ENCODE peak calls at places on chromosomes 3 and 15, in five cellular contexts. G, A, V, F and R are unnamed samples.

GRCh38 chr15:44566176-44566575 is 29.2 kb downstream of the EIF3J start:
- DNase-seq in A (no peak), G (no peak), F (no peak), V (no peak), R (no peak)

GRCh38 chr3:176914764-176915163 is 282.5 kb downstream of the TBL1XR1 start:
- DNase-seq in V (no peak), G (no peak), F (no peak), A (no peak), R (no peak)

GRCh38 chr15:88543065-88543776 is 3.3 kb downstream of the DET1 start:
- DNase-seq in G (no peak), V (no peak), A (no peak), F (peak; percentile 85), R (no peak)

GRCh38 chr3:126621171-126621570 is 33.8 kb downstream of the TXNRD3 start:
- DNase-seq in V (no peak), G (no peak), F (no peak), A (no peak), R (no peak)

GRCh38 chr15:65595960-65596359 is 15.0 kb downstream of the INTS14 start:
- DNase-seq in V (no peak), G (peak; percentile 53), F (peak; percentile 33), A (peak; percentile 67), R (peak; percentile 58)

GRCh38 chr15:77059761-77060345 is 11.1 kb downstream of the TSPAN3 start:
- DNase-seq in G (no peak), A (no peak), F (no peak), V (peak; percentile 34), R (no peak)

GRCh38 chr3:49460188-49460885 is 9.7 kb upstream of the DAG1 start:
- DNase-seq in V (no peak), F (no peak), G (no peak), A (no peak), R (no peak)

GRCh38 chr15:52567886-52568568 is 803 bp downstream of the ARPP19 start:
- DNase-seq in V (no peak), G (peak; percentile 63), F (peak; percentile 40), A (peak; percentile 36), R (peak; percentile 39)

GRCh38 chr15:70334286-70334685 is 236.6 kb upstream of the TLE3 start:
- DNase-seq in V (no peak), F (no peak), G (no peak), A (no peak), R (no peak)

GRCh38 chr3:180749322-180749721 is 70.0 kb upstream of the CCDC39 start:
- DNase-seq in V (no peak), G (no peak), F (no peak), A (no peak), R (peak; percentile 14)

GRCh38 chr15:62734706-62735105 is 307.8 kb upstream of the TPM1 start:
- DNase-seq in F (no peak), V (no peak), A (no peak), G (no peak), R (peak; percentile 51)

GRCh38 chr15:92810418-92811138 is 89.5 kb upstream of the CHD2 start:
- DNase-seq in F (peak; percentile 87), G (peak; percentile 92), V (no peak), A (no peak), R (peak; percentile 63)

GRCh38 chr3:2098398-2099027 is at the start of gene CNTN4:
- DNase-seq in F (no peak), A (peak; percentile 24), G (peak; percentile 23), V (no peak), R (peak; percentile 82)

GRCh38 chr3:4508048-4508981 is 15.2 kb downstream of the ITPR1 start:
- DNase-seq in V (peak; percentile 95), A (no peak), F (peak; percentile 66), G (no peak), R (peak; percentile 21)

GRCh38 chr3:38382506-38383080 is 36.0 kb downstream of the XYLB start:
- DNase-seq in A (no peak), F (no peak), V (no peak), G (no peak), R (no peak)

GRCh38 chr15:63915209-63915887 is 81.6 kb upstream of the HERC1 start:
- DNase-seq in A (no peak), F (no peak), G (no peak), V (no peak), R (no peak)

GRCh38 chr3:9135526-9135925 is 113.9 kb downstream of the SRGAP3 start:
- DNase-seq in V (no peak), A (no peak), G (no peak), F (no peak), R (peak; percentile 44)

GRCh38 chr15:98347001-98347400 is 301.3 kb upstream of the IGF1R start:
- DNase-seq in F (no peak), G (no peak), A (no peak), V (no peak), R (no peak)

GRCh38 chr3:66609660-66610547 is 109.1 kb upstream of the LRIG1 start:
- DNase-seq in F (no peak), G (peak; percentile 29), A (no peak), V (no peak), R (peak; percentile 83)

GRCh38 chr3:52636673-52637072 is 49.0 kb downstream of the PBRM1 start:
- DNase-seq in A (no peak), G (no peak), F (no peak), V (no peak), R (peak; percentile 2)

GRCh38 chr3:101077361-101078011 is 84.3 kb upstream of the ABI3BP start:
- DNase-seq in F (no peak), A (no peak), V (no peak), G (peak; percentile 73), R (no peak)

GRCh38 chr15:45409596-45409995 is 31.3 kb upstream of the GATM start:
- DNase-seq in G (no peak), V (no peak), F (no peak), A (no peak), R (no peak)

GRCh38 chr3:49411550-49411967 is 217 bp downstream of the RHOA start:
- DNase-seq in F (peak; percentile 59), G (no peak), V (no peak), A (peak; percentile 44), R (peak; percentile 74)

GRCh38 chr15:39115379-39116057 is 465.4 kb upstream of the THBS1 start:
- DNase-seq in G (no peak), F (no peak), V (no peak), A (no peak), R (no peak)

GRCh38 chr15:63860161-63860954 is 26.6 kb upstream of the HERC1 start:
- DNase-seq in G (no peak), F (peak; percentile 59), V (no peak), A (no peak), R (no peak)

GRCh38 chr15:33638439-33638838 is 327.7 kb downstream of the RYR3 start:
- DNase-seq in V (no peak), F (no peak), G (no peak), A (no peak), R (no peak)

GRCh38 chr15:75597667-75598341 is 18.7 kb upstream of the PTPN9 start:
- DNase-seq in V (no peak), A (no peak), F (peak; percentile 61), G (peak; percentile 33), R (peak; percentile 72)

DNA sequence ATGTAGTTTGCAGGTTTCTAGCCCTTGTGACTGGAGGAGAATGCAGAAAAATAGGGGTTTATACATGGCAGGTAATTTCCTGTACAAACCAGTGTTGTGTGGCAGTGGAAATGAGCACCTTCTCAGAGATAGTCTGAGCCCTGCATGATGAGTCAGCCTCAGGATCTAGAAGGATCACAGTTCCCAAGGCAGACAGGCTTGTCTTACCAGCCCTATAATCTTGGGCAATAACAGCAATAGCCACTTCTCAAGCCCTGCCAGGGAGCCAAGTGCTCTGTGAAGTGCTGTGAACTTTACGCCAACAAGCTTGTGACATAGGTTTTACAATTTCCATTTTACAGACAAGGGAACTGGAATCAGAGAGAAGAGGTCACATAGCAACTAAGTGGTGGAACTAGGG is 89.4 kb downstream of the CD47 start:
- DNase-seq in F (no peak), G (peak; percentile 5), V (no peak), A (no peak), R (no peak)
- TF ChIP-seq JUNB in F (no peak), G (no peak), V (no peak), A (no peak), R (no peak)

DNA sequence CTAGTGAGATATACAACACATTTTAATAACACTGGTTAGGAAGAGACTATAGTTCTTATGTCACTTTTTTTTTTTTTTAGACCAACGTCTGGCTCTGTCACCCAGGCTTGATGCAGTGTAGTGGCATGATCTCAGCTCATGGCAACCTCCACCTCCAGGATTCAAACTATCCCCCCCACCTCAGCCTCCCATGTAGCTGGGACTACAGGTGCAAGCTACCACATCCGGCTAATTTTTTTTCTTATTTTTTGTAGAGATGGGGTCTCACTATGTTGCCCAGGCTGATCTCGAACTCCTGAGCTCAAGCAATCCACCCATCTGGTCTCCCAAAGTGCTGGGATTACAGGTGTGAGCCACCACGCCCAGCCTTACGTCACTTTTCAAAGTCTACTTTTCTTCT is 100.8 kb downstream of the FOXP1 start:
- DNase-seq in V (no peak), F (no peak), A (no peak), G (no peak), R (no peak)
- TF ChIP-seq JUNB in V (no peak), F (no peak), A (no peak), G (no peak), R (no peak)

GRCh38 chr3:16633948-16634347 is 28.7 kb upstream of the DAZL start:
- DNase-seq in G (no peak), A (no peak), V (peak; percentile 16), F (no peak), R (no peak)
- TF ChIP-seq JUNB in G (no peak), A (no peak), V (no peak), F (no peak), R (no peak)

DNA sequence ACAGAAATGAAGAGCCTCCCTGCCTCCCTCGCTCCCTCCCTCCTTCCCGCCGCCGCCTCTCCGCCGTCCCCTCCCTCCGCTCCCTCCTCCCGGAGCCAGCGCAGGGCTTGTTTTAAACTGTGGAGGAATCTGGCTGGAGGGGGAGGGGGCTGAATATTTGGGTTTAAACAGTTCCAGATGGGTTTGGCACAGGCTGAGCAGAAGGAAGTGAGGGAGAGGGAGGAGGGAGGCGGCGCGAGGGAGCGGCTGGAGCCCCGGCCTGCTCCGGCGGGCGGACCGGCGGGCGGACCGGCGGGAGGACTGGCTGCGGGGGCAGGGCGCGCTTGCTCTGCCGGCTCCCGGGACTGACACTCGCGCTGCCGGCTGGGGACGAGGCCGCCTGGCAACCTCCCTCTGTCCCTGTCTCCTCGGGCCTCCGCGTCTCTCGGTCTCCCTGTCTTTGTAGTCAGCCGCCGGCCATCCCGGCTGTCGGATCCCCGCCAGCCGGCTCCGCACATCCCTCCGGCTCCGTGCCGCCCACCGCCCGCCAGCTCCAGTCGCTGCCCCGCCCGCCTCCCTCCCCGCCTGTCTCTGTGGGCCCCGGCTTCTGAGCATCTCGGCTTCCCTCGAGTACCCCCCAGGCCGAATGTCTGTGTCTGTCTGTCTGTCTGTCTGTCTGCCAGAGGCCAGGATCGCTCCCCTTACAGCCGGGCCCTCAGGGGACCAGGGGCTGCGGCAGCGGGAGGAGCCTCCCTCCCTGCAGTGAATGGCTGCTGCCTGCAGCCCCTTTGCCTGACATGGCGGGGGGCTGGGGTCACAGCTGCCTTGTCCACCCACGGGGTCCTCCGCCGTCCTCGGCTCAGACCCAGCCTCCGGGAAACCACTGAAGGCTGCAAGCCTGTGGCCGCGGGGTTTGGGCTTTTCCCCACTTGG is 7.6 kb downstream of the EPHB3 start:
- DNase-seq in G (no peak), A (no peak), V (no peak), F (peak; percentile 9), R (peak; percentile 85)
- TF ChIP-seq JUNB in G (no peak), A (no peak), V (no peak), F (no peak), R (no peak)